ENCODE peak calls at places on chromosomes 12 and 14, in six cellular contexts. A is A549; P is PC-9; Q is AG08396; X is H54; K is CD8-positive, alpha-beta memory T cell. W is an unnamed sample.

GRCh38 chr12:2677142-2677880 is 117.5 kb upstream of the FKBP4 start:
- DNase-seq in K (no peak), X (no peak), P (no peak), A (no peak), Q (no peak), W (no peak)

GRCh38 chr14:69615471-69616407 is 4.3 kb downstream of the SUSD6 start:
- DNase-seq in P (no peak), K (peak), X (no peak), A (no peak), Q (no peak), W (peak)

GRCh38 chr12:11144297-11144696 is 9.9 kb upstream of the TAS2R30 start:
- DNase-seq in P (no peak), Q (no peak), X (no peak), A (no peak), K (no peak), W (no peak)

GRCh38 chr12:11765817-11766794 is 116.6 kb downstream of the ETV6 start:
- DNase-seq in A (no peak), Q (peak), X (no peak), K (no peak), P (no peak), W (no peak)

GRCh38 chr12:12070674-12071661 is at the start of gene BCL2L14:
- DNase-seq in A (no peak), P (peak), K (no peak), X (no peak), Q (no peak), W (no peak)

GRCh38 chr14:68363841-68364711 is 428.8 kb downstream of the ZFP36L1 start:
- DNase-seq in Q (no peak), P (no peak), K (no peak), A (no peak), X (no peak), W (peak)

GRCh38 chr12:50110127-50110761 is 1.8 kb upstream of the COX14 start:
- DNase-seq in X (peak), Q (no peak), K (no peak), A (no peak), P (peak), W (peak)

GRCh38 chr12:119804011-119804641 is 73.0 kb downstream of the CIT start:
- DNase-seq in X (peak), Q (peak), A (peak), K (no peak), P (no peak), W (peak)

GRCh38 chr12:113149361-113150150 is at the start of gene CFAP73:
- DNase-seq in X (peak), A (peak), K (no peak), Q (peak), P (peak), W (peak)

GRCh38 chr12:132084681-132085635 is 59.2 kb downstream of the DDX51 start:
- DNase-seq in X (peak), K (peak), A (peak), P (peak), Q (peak), W (no peak)

GRCh38 chr12:86331012-86331411 is 74.8 kb upstream of the MGAT4C start:
- DNase-seq in X (no peak), A (no peak), Q (no peak), K (no peak), P (no peak), W (no peak)

GRCh38 chr12:116524964-116525379 is 34.2 kb upstream of the MAP1LC3B2 start:
- DNase-seq in K (no peak), Q (peak), A (no peak), P (no peak), X (no peak), W (no peak)

GRCh38 chr14:52399886-52400599 is 85.9 kb downstream of the PTGER2 start:
- DNase-seq in X (no peak), K (no peak), Q (peak), P (no peak), A (no peak), W (no peak)

GRCh38 chr14:106657460-106657859 is 1131.1 kb downstream of the TMEM121 start:
- DNase-seq in A (no peak), P (no peak), Q (no peak), K (peak), X (no peak), W (no peak)

GRCh38 chr12:122082621-122083356 is 4.2 kb downstream of the MLXIP start:
- DNase-seq in Q (no peak), A (no peak), P (no peak), K (no peak), X (no peak), W (no peak)

GRCh38 chr14:61898568-61898967 is 136.3 kb downstream of the SNAPC1 start:
- DNase-seq in K (no peak), Q (no peak), X (no peak), P (no peak), A (no peak), W (no peak)

GRCh38 chr12:11607313-11608081 is 42.0 kb upstream of the ETV6 start:
- DNase-seq in P (peak), K (no peak), X (no peak), A (no peak), Q (peak), W (no peak)

GRCh38 chr12:112992541-112993398 is 14.5 kb downstream of the OAS2 start:
- DNase-seq in Q (peak), A (peak), K (peak), P (peak), X (peak), W (no peak)

GRCh38 chr12:123035841-123036240 is 55.4 kb downstream of the ARL6IP4 start:
- DNase-seq in Q (no peak), A (no peak), K (no peak), X (no peak), P (no peak), W (no peak)

GRCh38 chr12:129819391-129819790 is 84.4 kb downstream of the TMEM132D start:
- DNase-seq in A (no peak), Q (no peak), K (no peak), X (no peak), P (no peak), W (no peak)

GRCh38 chr14:61927015-61927414 is 164.8 kb downstream of the SNAPC1 start:
- DNase-seq in A (no peak), K (no peak), Q (no peak), P (peak), X (no peak), W (no peak)

GRCh38 chr14:75205586-75205985 is 29.2 kb upstream of the TMED10 start:
- DNase-seq in P (peak), A (no peak), Q (no peak), K (no peak), X (no peak), W (no peak)

GRCh38 chr12:109820921-109821381 is 12.2 kb downstream of the TRPV4 start:
- DNase-seq in A (no peak), K (no peak), Q (no peak), P (no peak), X (no peak), W (no peak)

GRCh38 chr12:80707830-80708534 is 548 bp downstream of the MYF6 start:
- DNase-seq in A (no peak), K (no peak), X (no peak), P (no peak), Q (no peak), W (no peak)

GRCh38 chr14:57495409-57495808 is 1.8 kb upstream of the CCDC198 start:
- DNase-seq in K (no peak), P (no peak), X (no peak), Q (no peak), A (no peak), W (no peak)

GRCh38 chr12:125184213-125184952 is 119.1 kb downstream of the AACS start:
- DNase-seq in X (no peak), P (no peak), Q (no peak), A (no peak), K (no peak), W (no peak)

GRCh38 chr14:99266181-99267178 is 5.5 kb downstream of the BCL11B start:
- DNase-seq in K (peak), P (no peak), Q (peak), X (peak), A (peak), W (peak)

GRCh38 chr12:50458606-50459005 is 46.2 kb upstream of the DIP2B start:
- DNase-seq in Q (peak), A (no peak), P (peak), X (peak), K (no peak), W (no peak)

GRCh38 chr14:94636744-94637412 is 24.7 kb downstream of the SERPINA3 start:
- DNase-seq in K (no peak), X (no peak), A (no peak), Q (no peak), P (no peak), W (no peak)

GRCh38 chr12:2319747-2320146 is 267.0 kb downstream of the CACNA1C start:
- DNase-seq in K (no peak), X (peak), Q (peak), P (no peak), A (no peak), W (no peak)

GRCh38 chr12:109542014-109542413 is 31.3 kb downstream of the MMAB start:
- DNase-seq in P (peak), Q (no peak), X (peak), A (no peak), K (no peak), W (no peak)

GRCh38 chr14:24612186-24612585 is 2.7 kb upstream of the GZMH start:
- DNase-seq in A (no peak), X (no peak), Q (no peak), K (no peak), P (no peak), W (no peak)

GRCh38 chr14:66610154-66610563 is 102.2 kb downstream of the GPHN start:
- DNase-seq in Q (no peak), A (no peak), K (no peak), X (no peak), P (no peak), W (no peak)

GRCh38 chr12:2856051-2856450 is 788 bp downstream of the TEX52 start:
- DNase-seq in A (no peak), P (no peak), Q (no peak), X (peak), K (no peak), W (no peak)

GRCh38 chr14:75067212-75067611 is 2.2 kb upstream of the ZC2HC1C start:
- DNase-seq in X (no peak), A (no peak), P (no peak), K (no peak), Q (no peak), W (no peak)

GRCh38 chr12:124696689-124697476 is 129.5 kb upstream of the NCOR2 start:
- DNase-seq in K (no peak), X (no peak), P (no peak), Q (no peak), A (no peak), W (no peak)

GRCh38 chr12:127480775-127481314 is 786.1 kb upstream of the TMEM132C start:
- DNase-seq in Q (no peak), P (no peak), X (no peak), A (no peak), K (no peak), W (no peak)

GRCh38 chr14:26808407-26808806 is 210.6 kb upstream of the NOVA1 start:
- DNase-seq in X (no peak), K (no peak), Q (no peak), A (no peak), P (no peak), W (no peak)

W was measured in substantia nigra.